ENCODE peak calls at places on chromosomes 2 and 18, in six cellular contexts. F, G, A, O, H and R are unnamed samples. For H3K4me1, the result is how much of the 10 kb centered on the place peaks cover.

GRCh38 chr2:100292022-100292580 is 30.2 kb downstream of the LONRF2 start:
- DNase-seq in F (peak), G (peak), A (peak), O (no peak), H (peak), R (no peak)

GRCh38 chr18:37492952-37493351 is 72.6 kb downstream of the CELF4 start:
- DNase-seq in F (no peak), G (no peak), A (no peak), O (no peak), H (no peak), R (no peak)

GRCh38 chr2:26562811-26563645 is 78.1 kb downstream of the CIB4 start:
- DNase-seq in F (no peak), G (peak), A (no peak), O (no peak), H (no peak), R (no peak)

GRCh38 chr18:11366410-11366809 is 217.0 kb upstream of the PIEZO2 start:
- DNase-seq in F (peak), G (no peak), A (no peak), O (no peak), H (no peak), R (no peak)

GRCh38 chr2:121045245-121045644 is 239.8 kb downstream of the TFCP2L1 start:
- DNase-seq in F (no peak), G (no peak), A (no peak), O (no peak), H (no peak), R (no peak)

GRCh38 chr2:237879058-237879430 is 19.6 kb downstream of the RAMP1 start:
- DNase-seq in F (peak), G (no peak), A (no peak), O (no peak), H (no peak), R (no peak)

GRCh38 chr2:120231974-120232635 is 8.9 kb upstream of the TMEM185B start:
- DNase-seq in F (peak), G (no peak), A (no peak), O (no peak), H (peak), R (no peak)

GRCh38 chr2:42046819-42047487 is 868 bp upstream of the PKDCC start:
- DNase-seq in F (no peak), G (no peak), A (peak), O (peak), H (peak), R (peak)

GRCh38 chr2:149645391-149645790 is 57.8 kb upstream of the MMADHC start:
- DNase-seq in F (peak), G (no peak), A (no peak), O (no peak), H (no peak), R (no peak)

GRCh38 chr2:168166902-168167510 is 80.4 kb downstream of the STK39 start:
- DNase-seq in F (peak), G (no peak), A (no peak), O (no peak), H (no peak), R (no peak)

GRCh38 chr2:237201461-237202287 is 116.0 kb downstream of the COPS8 start:
- DNase-seq in F (peak), G (peak), A (peak), O (no peak), H (no peak), R (no peak)

GRCh38 chr2:226478121-226478809 is 321.4 kb downstream of the IRS1 start:
- DNase-seq in F (peak), G (peak), A (peak), O (no peak), H (peak), R (peak)

GRCh38 chr2:98444436-98445166 is at the start of gene INPP4A:
- DNase-seq in F (peak), G (peak), A (peak), O (peak), H (peak), R (peak)

GRCh38 chr18:34848695-34849094 is 138.6 kb downstream of the DTNA start:
- DNase-seq in F (no peak), G (no peak), A (peak), O (no peak), H (no peak), R (no peak)

GRCh38 chr2:112033600-112033999 is 21.5 kb upstream of the TMEM87B start:
- DNase-seq in F (peak), G (peak), A (no peak), O (no peak), H (no peak), R (no peak)

GRCh38 chr2:241803387-241804325 is 5.3 kb upstream of the NEU4 start:
- DNase-seq in F (peak), G (no peak), A (no peak), O (peak), H (peak), R (no peak)

GRCh38 chr2:217338306-217338916 is 478.5 kb upstream of the TNP1 start:
- DNase-seq in F (peak), G (peak), A (peak), O (no peak), H (no peak), R (no peak)

GRCh38 chr2:234326694-234327093 is 170.2 kb downstream of the ARL4C start:
- DNase-seq in F (no peak), G (no peak), A (no peak), O (no peak), H (no peak), R (no peak)

GRCh38 chr2:186136860-186137259 is 349.2 kb upstream of the ZC3H15 start:
- DNase-seq in F (no peak), G (no peak), A (no peak), O (no peak), H (no peak), R (no peak)

GRCh38 chr2:205556357-205556756 is 125.9 kb upstream of the NRP2 start:
- DNase-seq in F (no peak), G (no peak), A (peak), O (no peak), H (no peak), R (no peak)

GRCh38 chr2:56676966-56677365 is 493.2 kb downstream of the CCDC85A start:
- DNase-seq in F (no peak), G (no peak), A (no peak), O (no peak), H (no peak), R (no peak)

GRCh38 chr2:112433932-112434730 is 686 bp upstream of the RGPD8 start:
- DNase-seq in F (no peak), G (no peak), A (no peak), O (peak), H (peak), R (no peak)

GRCh38 chr2:130957920-130958319 is 121.2 kb downstream of the ARHGEF4 start:
- DNase-seq in F (no peak), G (no peak), A (no peak), O (no peak), H (no peak), R (no peak)

GRCh38 chr2:200454839-200455801 is 54.7 kb downstream of the KCTD18 start:
- DNase-seq in F (peak), G (peak), A (peak), O (no peak), H (no peak), R (no peak)

GRCh38 chr2:191894681-191895147 is 47.8 kb upstream of the CAVIN2 start:
- DNase-seq in F (peak), G (peak), A (no peak), O (no peak), H (no peak), R (no peak)

GRCh38 chr2:28341208-28341891 is 51.3 kb upstream of the FOSL2 start:
- DNase-seq in F (no peak), G (no peak), A (no peak), O (no peak), H (no peak), R (no peak)
- H3K4me1 ChIP-seq in F (under half), G (under half), A (under half), O (under half), H (under half), R (under half)

GRCh38 chr18:3130344-3130743 is 89.4 kb downstream of the MYOM1 start:
- DNase-seq in F (no peak), G (no peak), A (no peak), O (no peak), H (no peak), R (no peak)

GRCh38 chr18:3129053-3129864 is 90.5 kb downstream of the MYOM1 start:
- DNase-seq in F (peak), G (peak), A (peak), O (peak), H (peak), R (peak)

GRCh38 chr18:3124822-3125221 is 94.9 kb downstream of the MYOM1 start:
- DNase-seq in F (no peak), G (no peak), A (no peak), O (no peak), H (no peak), R (no peak)

GRCh38 chr18:3122851-3123250 is 96.9 kb downstream of the MYOM1 start:
- DNase-seq in F (no peak), G (peak), A (no peak), O (no peak), H (no peak), R (no peak)

GRCh38 chr18:3126457-3127097 is 93.2 kb downstream of the MYOM1 start:
- DNase-seq in F (no peak), G (no peak), A (no peak), O (no peak), H (no peak), R (no peak)
- H2BK120ac ChIP-seq in F (no peak), G (no peak), A (no peak), O (no peak), H (no peak), R (no peak)

DNA sequence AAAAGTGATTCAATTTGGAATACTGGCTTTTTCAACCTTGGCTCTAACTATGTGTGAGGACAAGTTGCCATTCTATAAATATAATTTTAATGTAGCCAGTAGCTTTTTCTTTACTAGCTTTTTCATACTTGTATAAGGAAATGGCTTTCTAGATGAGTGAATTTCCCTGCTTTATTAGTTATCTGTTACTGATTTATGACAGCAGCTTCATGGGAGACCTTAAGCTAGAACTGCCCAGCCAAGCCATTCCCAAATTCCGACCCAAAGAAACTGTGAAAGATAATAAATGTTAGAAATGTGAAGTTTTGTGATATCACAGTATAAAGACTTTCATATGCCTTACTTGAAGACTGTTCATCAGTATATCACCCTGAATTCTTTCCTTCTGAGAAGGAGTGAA is 32.3 kb downstream of the BABAM2 start:
- DNase-seq in F (no peak), G (no peak), A (no peak), O (no peak), H (no peak), R (no peak)
- H3K23ac ChIP-seq in F (no peak), G (no peak), A (no peak), O (no peak), H (no peak), R (no peak)

GRCh38 chr2:73937103-73937885 is 10.6 kb downstream of the DGUOK start:
- DNase-seq in F (no peak), G (peak), A (no peak), O (no peak), H (no peak), R (no peak)
- H3K4me1 ChIP-seq in F (under half), G (under half), A (under half), O (under half), H (under half), R (under half)

GRCh38 chr2:62196278-62196901 is 475 bp downstream of the B3GNT2 start:
- DNase-seq in F (no peak), G (peak), A (peak), O (peak), H (no peak), R (peak)
- H2BK120ac ChIP-seq in F (no peak), G (peak), A (peak), O (no peak), H (no peak), R (peak)

DNA sequence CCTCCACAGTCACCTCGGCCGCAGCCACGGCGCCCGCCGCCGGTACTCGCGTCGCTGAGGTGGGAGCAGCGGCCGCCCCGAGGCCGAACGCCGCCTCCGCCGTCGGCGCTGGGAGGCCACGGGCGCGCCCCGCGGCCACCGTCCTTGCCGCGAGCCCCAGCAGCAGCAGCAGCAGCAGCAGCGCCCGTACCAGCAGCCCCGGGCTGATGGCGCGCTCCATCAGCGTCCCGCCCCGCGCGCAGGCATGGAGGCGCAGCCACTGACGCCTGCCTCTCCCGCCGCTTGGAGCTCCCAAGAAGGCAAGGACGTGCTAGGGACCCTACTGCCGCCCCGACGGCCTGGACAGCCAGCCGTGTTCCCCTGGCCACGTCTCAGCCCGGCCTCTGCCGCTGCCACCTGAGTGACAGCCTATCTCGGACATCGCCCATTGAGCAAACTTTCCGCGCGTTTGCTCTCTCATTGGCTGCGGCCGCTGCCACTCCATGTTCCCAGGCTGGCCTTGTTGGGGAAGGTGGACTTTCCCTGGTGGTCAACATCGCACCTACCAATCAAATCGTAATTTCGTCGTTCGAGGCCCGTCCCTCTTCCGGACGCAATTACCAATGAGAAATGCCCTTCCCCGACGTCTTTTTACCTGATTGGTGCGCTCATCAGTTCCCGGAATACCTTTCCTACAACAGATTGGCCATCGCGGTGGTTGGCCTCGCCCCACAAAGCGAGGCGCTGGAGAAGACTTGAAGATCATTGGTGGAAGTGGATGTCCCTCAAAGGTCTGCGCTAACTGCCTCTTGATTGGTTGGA is at the start of gene EIF2AK3:
- DNase-seq in F (peak), G (peak), A (peak), O (peak), H (peak), R (peak)
- H3K23ac ChIP-seq in F (peak), G (no peak), A (peak), O (no peak), H (no peak), R (peak)